ENCODE peak calls at places on chromosomes 3 and 15, in seven cellular contexts. One of them, this sample, is unnamed.

GRCh38 chr15:42737529-42738328 is 801 bp upstream of the CDAN1 start:
- DNase-seq in cardiac muscle cell: no peak
- DNase-seq in heart left ventricle: no peak
- DNase-seq in GM23338: no peak
- DNase-seq in ascending aorta: no peak
- DNase-seq in CD8-positive, alpha-beta T cell: no peak
- DNase-seq in MM.1S: peak
- DNase-seq in this sample: no peak

GRCh38 chr3:130457681-130458080 is 59.3 kb upstream of the COL6A6 start:
- DNase-seq in heart left ventricle: no peak
- DNase-seq in MM.1S: no peak
- DNase-seq in CD8-positive, alpha-beta T cell: no peak
- DNase-seq in GM23338: peak
- DNase-seq in ascending aorta: no peak
- DNase-seq in cardiac muscle cell: no peak
- DNase-seq in this sample: no peak

GRCh38 chr3:178289544-178290160 is 246.6 kb upstream of the KCNMB2 start:
- DNase-seq in MM.1S: no peak
- DNase-seq in ascending aorta: no peak
- DNase-seq in CD8-positive, alpha-beta T cell: no peak
- DNase-seq in cardiac muscle cell: peak
- DNase-seq in heart left ventricle: peak
- DNase-seq in GM23338: no peak
- DNase-seq in this sample: no peak

GRCh38 chr15:78088773-78089080 is 3.6 kb upstream of the SH2D7 start:
- DNase-seq in MM.1S: no peak
- DNase-seq in ascending aorta: no peak
- DNase-seq in CD8-positive, alpha-beta T cell: no peak
- DNase-seq in GM23338: no peak
- DNase-seq in heart left ventricle: no peak
- DNase-seq in cardiac muscle cell: no peak
- DNase-seq in this sample: no peak

GRCh38 chr3:61686228-61686648 is 124.9 kb downstream of the PTPRG start:
- DNase-seq in ascending aorta: no peak
- DNase-seq in MM.1S: no peak
- DNase-seq in GM23338: no peak
- DNase-seq in heart left ventricle: no peak
- DNase-seq in CD8-positive, alpha-beta T cell: no peak
- DNase-seq in cardiac muscle cell: no peak
- DNase-seq in this sample: no peak

GRCh38 chr3:25547928-25548327 is 116.8 kb downstream of the TOP2B start:
- DNase-seq in cardiac muscle cell: no peak
- DNase-seq in heart left ventricle: no peak
- DNase-seq in GM23338: no peak
- DNase-seq in CD8-positive, alpha-beta T cell: no peak
- DNase-seq in ascending aorta: no peak
- DNase-seq in MM.1S: no peak
- DNase-seq in this sample: no peak

GRCh38 chr15:76149291-76149910 is 89.6 kb downstream of the TMEM266 start:
- DNase-seq in GM23338: no peak
- DNase-seq in heart left ventricle: no peak
- DNase-seq in CD8-positive, alpha-beta T cell: no peak
- DNase-seq in MM.1S: no peak
- DNase-seq in cardiac muscle cell: no peak
- DNase-seq in ascending aorta: no peak
- DNase-seq in this sample: no peak

GRCh38 chr3:141795719-141796435 is 32.7 kb downstream of the GRK7 start:
- DNase-seq in ascending aorta: peak
- DNase-seq in heart left ventricle: no peak
- DNase-seq in MM.1S: no peak
- DNase-seq in cardiac muscle cell: peak
- DNase-seq in GM23338: no peak
- DNase-seq in CD8-positive, alpha-beta T cell: peak
- DNase-seq in this sample: no peak

GRCh38 chr3:191425322-191425734 is 35.6 kb upstream of the PYDC2 start:
- DNase-seq in GM23338: no peak
- DNase-seq in ascending aorta: no peak
- DNase-seq in MM.1S: no peak
- DNase-seq in cardiac muscle cell: peak
- DNase-seq in CD8-positive, alpha-beta T cell: no peak
- DNase-seq in heart left ventricle: no peak
- DNase-seq in this sample: no peak

GRCh38 chr3:139439278-139439677 is 37.0 kb downstream of the RBP2 start:
- DNase-seq in ascending aorta: no peak
- DNase-seq in MM.1S: no peak
- DNase-seq in CD8-positive, alpha-beta T cell: no peak
- DNase-seq in GM23338: no peak
- DNase-seq in heart left ventricle: no peak
- DNase-seq in cardiac muscle cell: no peak
- DNase-seq in this sample: no peak

GRCh38 chr3:197510642-197511018 is 45.1 kb downstream of the BDH1 start:
- DNase-seq in GM23338: no peak
- DNase-seq in CD8-positive, alpha-beta T cell: no peak
- DNase-seq in MM.1S: no peak
- DNase-seq in heart left ventricle: no peak
- DNase-seq in ascending aorta: no peak
- DNase-seq in cardiac muscle cell: no peak
- DNase-seq in this sample: no peak

GRCh38 chr15:31440754-31441298 is 114.2 kb downstream of the KLF13 start:
- DNase-seq in MM.1S: no peak
- DNase-seq in heart left ventricle: peak
- DNase-seq in CD8-positive, alpha-beta T cell: peak
- DNase-seq in ascending aorta: no peak
- DNase-seq in GM23338: peak
- DNase-seq in cardiac muscle cell: peak
- DNase-seq in this sample: peak

GRCh38 chr3:113035387-113035982 is 44.7 kb downstream of the GTPBP8 start:
- DNase-seq in CD8-positive, alpha-beta T cell: peak
- DNase-seq in heart left ventricle: peak
- DNase-seq in MM.1S: peak
- DNase-seq in GM23338: peak
- DNase-seq in cardiac muscle cell: peak
- DNase-seq in ascending aorta: no peak
- DNase-seq in this sample: peak

GRCh38 chr3:185764168-185764988 is 60.5 kb downstream of the IGF2BP2 start:
- DNase-seq in CD8-positive, alpha-beta T cell: no peak
- DNase-seq in heart left ventricle: no peak
- DNase-seq in GM23338: no peak
- DNase-seq in cardiac muscle cell: peak
- DNase-seq in ascending aorta: no peak
- DNase-seq in MM.1S: no peak
- DNase-seq in this sample: no peak

GRCh38 chr3:133890972-133891644 is 4.6 kb downstream of the RAB6B start:
- DNase-seq in GM23338: no peak
- DNase-seq in CD8-positive, alpha-beta T cell: no peak
- DNase-seq in ascending aorta: no peak
- DNase-seq in cardiac muscle cell: no peak
- DNase-seq in MM.1S: no peak
- DNase-seq in heart left ventricle: no peak
- DNase-seq in this sample: no peak

GRCh38 chr3:177602601-177603136 is 405.4 kb upstream of the TBL1XR1 start:
- DNase-seq in MM.1S: no peak
- DNase-seq in cardiac muscle cell: peak
- DNase-seq in GM23338: no peak
- DNase-seq in CD8-positive, alpha-beta T cell: no peak
- DNase-seq in ascending aorta: no peak
- DNase-seq in heart left ventricle: no peak
- DNase-seq in this sample: no peak

GRCh38 chr3:124629492-124629891 is 100.8 kb upstream of the UMPS start:
- DNase-seq in heart left ventricle: no peak
- DNase-seq in MM.1S: no peak
- DNase-seq in ascending aorta: no peak
- DNase-seq in CD8-positive, alpha-beta T cell: no peak
- DNase-seq in GM23338: no peak
- DNase-seq in cardiac muscle cell: no peak
- DNase-seq in this sample: no peak

DNA sequence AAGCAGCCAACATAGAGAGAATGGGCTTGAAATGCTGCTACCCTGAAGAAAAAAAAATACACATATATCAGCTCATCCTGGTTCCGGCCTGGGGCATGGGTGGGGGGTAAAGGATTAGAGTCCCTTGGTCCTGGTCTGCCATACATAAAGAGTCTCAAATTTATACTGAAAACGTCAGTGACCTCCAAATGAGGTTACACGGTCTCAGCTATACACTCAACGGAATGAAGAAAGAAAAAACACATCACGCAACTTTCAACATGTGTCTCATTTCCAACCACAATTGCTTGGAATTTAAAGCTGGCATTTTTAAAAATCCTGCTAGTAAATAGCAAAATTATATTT is 612.8 kb downstream of the MCTP2 start:
- DNase-seq in GM23338: peak
- DNase-seq in cardiac muscle cell: no peak
- DNase-seq in MM.1S: no peak
- DNase-seq in CD8-positive, alpha-beta T cell: no peak
- DNase-seq in ascending aorta: no peak
- DNase-seq in heart left ventricle: no peak
- DNase-seq in this sample: no peak
- H3K4me3 ChIP-seq in GM23338: peak
- H3K4me3 ChIP-seq in cardiac muscle cell: no peak
- H3K4me3 ChIP-seq in MM.1S: no peak
- H3K4me3 ChIP-seq in CD8-positive, alpha-beta T cell: no peak
- H3K4me3 ChIP-seq in ascending aorta: no peak
- H3K4me3 ChIP-seq in heart left ventricle: no peak
- H3K4me3 ChIP-seq in this sample: no peak

GRCh38 chr15:70789213-70789612 is 25.9 kb upstream of the UACA start:
- DNase-seq in ascending aorta: peak
- DNase-seq in GM23338: no peak
- DNase-seq in cardiac muscle cell: peak
- DNase-seq in heart left ventricle: no peak
- DNase-seq in MM.1S: no peak
- DNase-seq in CD8-positive, alpha-beta T cell: no peak
- DNase-seq in this sample: no peak
- TF ChIP-seq CTCF in ascending aorta: no peak
- TF ChIP-seq CTCF in GM23338: no peak
- TF ChIP-seq CTCF in cardiac muscle cell: no peak
- TF ChIP-seq CTCF in heart left ventricle: no peak
- TF ChIP-seq CTCF in MM.1S: no peak
- TF ChIP-seq CTCF in CD8-positive, alpha-beta T cell: no peak
- TF ChIP-seq CTCF in this sample: no peak

DNA sequence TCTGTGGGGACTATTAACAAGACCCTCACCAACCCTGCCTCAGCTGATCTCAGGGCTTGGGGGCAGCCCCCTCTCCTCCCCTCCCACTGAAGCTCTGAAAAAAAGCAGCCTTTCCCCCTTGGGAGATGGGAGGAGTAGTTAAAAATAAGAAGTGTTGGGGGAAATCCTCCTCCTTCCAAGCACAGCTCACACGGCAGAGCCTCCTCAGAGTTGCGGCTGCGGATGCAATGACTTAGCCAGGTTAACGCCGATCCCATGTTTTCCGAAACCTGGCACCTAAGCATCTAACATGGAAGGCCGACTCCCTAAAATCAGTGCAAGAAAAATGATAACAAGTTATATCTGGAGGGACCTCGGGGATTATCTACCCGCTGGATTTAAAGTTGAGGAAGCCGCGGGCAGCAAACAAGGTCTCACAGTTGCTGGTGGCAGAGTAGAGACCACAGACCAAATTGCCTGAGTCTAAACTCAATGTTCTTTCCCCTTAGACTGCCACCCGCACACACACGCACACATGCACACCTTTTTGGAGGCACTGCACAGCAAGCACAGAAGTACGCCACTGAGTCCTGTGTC is 1.1 kb upstream of the TPM1 start:
- DNase-seq in cardiac muscle cell: no peak
- DNase-seq in CD8-positive, alpha-beta T cell: no peak
- DNase-seq in ascending aorta: no peak
- DNase-seq in heart left ventricle: no peak
- DNase-seq in MM.1S: no peak
- DNase-seq in GM23338: no peak
- DNase-seq in this sample: no peak
- H3K4me3 ChIP-seq in cardiac muscle cell: peak
- H3K4me3 ChIP-seq in CD8-positive, alpha-beta T cell: no peak
- H3K4me3 ChIP-seq in ascending aorta: peak
- H3K4me3 ChIP-seq in heart left ventricle: peak
- H3K4me3 ChIP-seq in MM.1S: no peak
- H3K4me3 ChIP-seq in GM23338: peak
- H3K4me3 ChIP-seq in this sample: peak

GRCh38 chr3:66418432-66419052 is 82.3 kb downstream of the LRIG1 start:
- DNase-seq in cardiac muscle cell: no peak
- DNase-seq in ascending aorta: peak
- DNase-seq in GM23338: no peak
- DNase-seq in MM.1S: no peak
- DNase-seq in heart left ventricle: no peak
- DNase-seq in CD8-positive, alpha-beta T cell: no peak
- DNase-seq in this sample: no peak
- TF ChIP-seq CTCF in cardiac muscle cell: no peak
- TF ChIP-seq CTCF in ascending aorta: peak
- TF ChIP-seq CTCF in GM23338: no peak
- TF ChIP-seq CTCF in MM.1S: no peak
- TF ChIP-seq CTCF in heart left ventricle: no peak
- TF ChIP-seq CTCF in CD8-positive, alpha-beta T cell: no peak
- TF ChIP-seq CTCF in this sample: no peak

GRCh38 chr3:165462616-165463334 is 266.6 kb upstream of the SLITRK3 start:
- DNase-seq in CD8-positive, alpha-beta T cell: no peak
- DNase-seq in cardiac muscle cell: peak
- DNase-seq in MM.1S: no peak
- DNase-seq in ascending aorta: no peak
- DNase-seq in GM23338: no peak
- DNase-seq in heart left ventricle: no peak
- DNase-seq in this sample: no peak
- H3K4me3 ChIP-seq in CD8-positive, alpha-beta T cell: no peak
- H3K4me3 ChIP-seq in cardiac muscle cell: no peak
- H3K4me3 ChIP-seq in MM.1S: no peak
- H3K4me3 ChIP-seq in ascending aorta: no peak
- H3K4me3 ChIP-seq in GM23338: no peak
- H3K4me3 ChIP-seq in heart left ventricle: no peak
- H3K4me3 ChIP-seq in this sample: no peak

DNA sequence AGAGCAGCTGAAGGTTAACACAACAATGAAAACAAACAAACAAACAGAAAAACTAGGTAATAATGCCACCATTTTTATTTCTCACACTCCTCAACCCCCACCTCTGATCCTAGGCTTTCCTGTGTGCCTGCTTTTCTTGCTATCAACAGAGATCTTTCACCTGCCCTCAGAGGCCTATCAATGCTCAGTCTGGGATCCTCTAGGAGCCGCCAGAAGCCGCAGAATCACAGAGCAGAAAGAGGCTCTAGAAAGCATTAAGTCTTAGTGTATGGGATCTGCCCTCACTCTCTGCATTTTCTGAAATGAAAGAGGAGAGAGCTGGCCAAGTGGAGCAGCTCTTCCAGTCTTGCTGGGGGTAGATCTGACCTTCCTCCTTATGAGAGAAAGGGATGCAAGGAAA is 306.8 kb downstream of the TUSC7 start:
- DNase-seq in MM.1S: no peak
- DNase-seq in GM23338: peak
- DNase-seq in ascending aorta: no peak
- DNase-seq in heart left ventricle: no peak
- DNase-seq in cardiac muscle cell: no peak
- DNase-seq in CD8-positive, alpha-beta T cell: no peak
- DNase-seq in this sample: peak
- TF ChIP-seq CTCF in MM.1S: no peak
- TF ChIP-seq CTCF in GM23338: peak
- TF ChIP-seq CTCF in ascending aorta: no peak
- TF ChIP-seq CTCF in heart left ventricle: no peak
- TF ChIP-seq CTCF in cardiac muscle cell: no peak
- TF ChIP-seq CTCF in CD8-positive, alpha-beta T cell: no peak
- TF ChIP-seq CTCF in this sample: peak

GRCh38 chr3:194422188-194422587 is 23.1 kb upstream of the GP5 start:
- DNase-seq in heart left ventricle: no peak
- DNase-seq in MM.1S: no peak
- DNase-seq in CD8-positive, alpha-beta T cell: no peak
- DNase-seq in cardiac muscle cell: no peak
- DNase-seq in ascending aorta: no peak
- DNase-seq in GM23338: no peak
- DNase-seq in this sample: no peak
- H3K4me3 ChIP-seq in heart left ventricle: no peak
- H3K4me3 ChIP-seq in MM.1S: no peak
- H3K4me3 ChIP-seq in CD8-positive, alpha-beta T cell: no peak
- H3K4me3 ChIP-seq in cardiac muscle cell: no peak
- H3K4me3 ChIP-seq in ascending aorta: no peak
- H3K4me3 ChIP-seq in GM23338: no peak
- H3K4me3 ChIP-seq in this sample: no peak